ENCODE peak calls at places on chromosomes 11 and 22, in seven cellular contexts. Q, O, D, T, G, X and F are unnamed samples.

GRCh38 chr22:18075101-18075730 is 2.6 kb upstream of the PEX26 start:
- DNase-seq in Q (no peak), O (no peak), D (no peak), T (no peak), G (no peak), X (no peak), F (no peak)

GRCh38 chr11:44765026-44765595 is 38.3 kb downstream of the TSPAN18 start:
- DNase-seq in Q (no peak), O (no peak), D (no peak), T (peak; percentile 27), G (no peak), X (no peak), F (no peak)

GRCh38 chr11:113014262-113014661 is 53.0 kb downstream of the NCAM1 start:
- DNase-seq in Q (no peak), O (no peak), D (peak; percentile 28), T (no peak), G (no peak), X (no peak), F (no peak)

GRCh38 chr22:17109113-17109865 is 11.9 kb downstream of the TMEM121B start:
- DNase-seq in Q (no peak), O (no peak), D (no peak), T (no peak), G (no peak), X (no peak), F (no peak)

GRCh38 chr22:22168941-22169867 is 75.4 kb upstream of the VPREB1 start:
- DNase-seq in Q (no peak), O (no peak), D (no peak), T (no peak), G (no peak), X (no peak), F (no peak)

GRCh38 chr11:10550988-10551657 is 10.1 kb upstream of the RNF141 start:
- DNase-seq in Q (no peak), O (no peak), D (no peak), T (no peak), G (no peak), X (no peak), F (no peak)

GRCh38 chr22:20203142-20204099 is 52.6 kb upstream of the CCDC188 start:
- DNase-seq in Q (peak; percentile 41), O (peak; percentile 37), D (peak; percentile 36), T (no peak), G (no peak), X (no peak), F (no peak)

GRCh38 chr11:129319751-129320150 is 55.9 kb upstream of the BARX2 start:
- DNase-seq in Q (no peak), O (no peak), D (no peak), T (no peak), G (no peak), X (no peak), F (no peak)

GRCh38 chr11:8777907-8778767 is 95.5 kb downstream of the RPL27A start:
- DNase-seq in Q (peak; percentile 69), O (peak; percentile 63), D (peak; percentile 76), T (no peak), G (no peak), X (no peak), F (peak; percentile 34)

GRCh38 chr22:47918936-47919505 is 1156.6 kb downstream of the TBC1D22A start:
- DNase-seq in Q (no peak), O (no peak), D (no peak), T (no peak), G (no peak), X (no peak), F (no peak)

GRCh38 chr11:34072831-34073230 is 21.3 kb downstream of the CAPRIN1 start:
- DNase-seq in Q (no peak), O (no peak), D (no peak), T (no peak), G (no peak), X (no peak), F (no peak)

GRCh38 chr11:125871391-125872137 is 15.9 kb upstream of the HYLS1 start:
- DNase-seq in Q (no peak), O (peak; percentile 39), D (peak; percentile 34), T (no peak), G (no peak), X (no peak), F (no peak)